ENCODE peak calls at places on chromosomes 11 and 22, in ten cellular contexts. One of them, this sample, is unnamed.

GRCh38 chr11:66188580-66188979 is 79.9 kb upstream of the RAB1B start:
- DNase-seq in HAP-1: no peak
- DNase-seq in IMR-90: peak; percentile 85
- DNase-seq in mesenchymal stem cell: peak; percentile 72
- DNase-seq in fibroblast of lung: peak; percentile 74
- DNase-seq in iPS DF 6.9: no peak
- DNase-seq in heart left ventricle: no peak
- DNase-seq in HCT116: no peak
- DNase-seq in aorta: no peak
- DNase-seq in mucosa of descending colon: no peak
- DNase-seq in this sample: no peak

GRCh38 chr11:36108812-36109498 is 165.1 kb downstream of the LDLRAD3 start:
- DNase-seq in HAP-1: no peak
- DNase-seq in IMR-90: no peak
- DNase-seq in mesenchymal stem cell: no peak
- DNase-seq in fibroblast of lung: no peak
- DNase-seq in iPS DF 6.9: no peak
- DNase-seq in heart left ventricle: no peak
- DNase-seq in HCT116: no peak
- DNase-seq in aorta: no peak
- DNase-seq in mucosa of descending colon: no peak
- DNase-seq in this sample: no peak

GRCh38 chr11:128632151-128632791 is 44.9 kb upstream of the ETS1 start:
- DNase-seq in HAP-1: peak; percentile 53
- DNase-seq in IMR-90: peak; percentile 74
- DNase-seq in mesenchymal stem cell: peak; percentile 59
- DNase-seq in fibroblast of lung: peak; percentile 73
- DNase-seq in iPS DF 6.9: no peak
- DNase-seq in heart left ventricle: no peak
- DNase-seq in HCT116: peak; percentile 19
- DNase-seq in aorta: peak; percentile 51
- DNase-seq in mucosa of descending colon: no peak
- DNase-seq in this sample: peak; percentile 55

GRCh38 chr22:38700271-38700788 is 413 bp downstream of the JOSD1 start:
- DNase-seq in HAP-1: peak; percentile 77
- DNase-seq in IMR-90: no peak
- DNase-seq in mesenchymal stem cell: peak; percentile 71
- DNase-seq in fibroblast of lung: peak; percentile 56
- DNase-seq in iPS DF 6.9: no peak
- DNase-seq in heart left ventricle: peak; percentile 91
- DNase-seq in HCT116: no peak
- DNase-seq in aorta: peak; percentile 84
- DNase-seq in mucosa of descending colon: peak; percentile 87
- DNase-seq in this sample: peak; percentile 44

GRCh38 chr22:41557401-41558240 is 3.2 kb upstream of the CSDC2 start:
- DNase-seq in HAP-1: peak; percentile 47
- DNase-seq in IMR-90: peak; percentile 94
- DNase-seq in mesenchymal stem cell: peak; percentile 63
- DNase-seq in fibroblast of lung: peak; percentile 98
- DNase-seq in iPS DF 6.9: no peak
- DNase-seq in heart left ventricle: peak; percentile 88
- DNase-seq in HCT116: no peak
- DNase-seq in aorta: peak; percentile 88
- DNase-seq in mucosa of descending colon: peak; percentile 52
- DNase-seq in this sample: no peak

GRCh38 chr11:130839950-130840666 is 76.2 kb downstream of the SNX19 start:
- DNase-seq in HAP-1: no peak
- DNase-seq in IMR-90: peak; percentile 56
- DNase-seq in mesenchymal stem cell: peak; percentile 77
- DNase-seq in fibroblast of lung: peak; percentile 88
- DNase-seq in iPS DF 6.9: no peak
- DNase-seq in heart left ventricle: no peak
- DNase-seq in HCT116: no peak
- DNase-seq in aorta: no peak
- DNase-seq in mucosa of descending colon: no peak
- DNase-seq in this sample: no peak

GRCh38 chr11:59186130-59186594 is 14.2 kb downstream of the DTX4 start:
- DNase-seq in HAP-1: peak; percentile 74
- DNase-seq in IMR-90: no peak
- DNase-seq in mesenchymal stem cell: no peak
- DNase-seq in fibroblast of lung: no peak
- DNase-seq in iPS DF 6.9: no peak
- DNase-seq in heart left ventricle: no peak
- DNase-seq in HCT116: peak; percentile 57
- DNase-seq in aorta: no peak
- DNase-seq in mucosa of descending colon: peak; percentile 88
- DNase-seq in this sample: peak; percentile 43

GRCh38 chr22:44963832-44964721 is 45.7 kb downstream of the PHF21B start:
- DNase-seq in HAP-1: peak; percentile 67
- DNase-seq in IMR-90: no peak
- DNase-seq in mesenchymal stem cell: no peak
- DNase-seq in fibroblast of lung: no peak
- DNase-seq in iPS DF 6.9: no peak
- DNase-seq in heart left ventricle: no peak
- DNase-seq in HCT116: no peak
- DNase-seq in aorta: no peak
- DNase-seq in mucosa of descending colon: no peak
- DNase-seq in this sample: no peak

GRCh38 chr11:69207165-69207889 is 51.6 kb downstream of the SMIM38 start:
- DNase-seq in HAP-1: no peak
- DNase-seq in IMR-90: no peak
- DNase-seq in mesenchymal stem cell: no peak
- DNase-seq in fibroblast of lung: no peak
- DNase-seq in iPS DF 6.9: no peak
- DNase-seq in heart left ventricle: no peak
- DNase-seq in HCT116: no peak
- DNase-seq in aorta: no peak
- DNase-seq in mucosa of descending colon: no peak
- DNase-seq in this sample: no peak

GRCh38 chr11:62439785-62440602 is 21.2 kb downstream of the SCGB1A1 start:
- DNase-seq in HAP-1: no peak
- DNase-seq in IMR-90: peak; percentile 77
- DNase-seq in mesenchymal stem cell: no peak
- DNase-seq in fibroblast of lung: peak; percentile 36
- DNase-seq in iPS DF 6.9: no peak
- DNase-seq in heart left ventricle: no peak
- DNase-seq in HCT116: no peak
- DNase-seq in aorta: peak; percentile 78
- DNase-seq in mucosa of descending colon: no peak
- DNase-seq in this sample: no peak

GRCh38 chr22:35477911-35478582 is 62.6 kb upstream of the RASD2 start:
- DNase-seq in HAP-1: peak; percentile 82
- DNase-seq in IMR-90: peak; percentile 91
- DNase-seq in mesenchymal stem cell: peak; percentile 98
- DNase-seq in fibroblast of lung: peak; percentile 92
- DNase-seq in iPS DF 6.9: no peak
- DNase-seq in heart left ventricle: no peak
- DNase-seq in HCT116: peak; percentile 27
- DNase-seq in aorta: no peak
- DNase-seq in mucosa of descending colon: peak; percentile 76
- DNase-seq in this sample: no peak

GRCh38 chr22:36239150-36239400 is 252 bp downstream of the APOL2 start:
- DNase-seq in HAP-1: peak; percentile 29
- DNase-seq in IMR-90: no peak
- DNase-seq in mesenchymal stem cell: no peak
- DNase-seq in fibroblast of lung: no peak
- DNase-seq in iPS DF 6.9: no peak
- DNase-seq in heart left ventricle: no peak
- DNase-seq in HCT116: no peak
- DNase-seq in aorta: peak; percentile 47
- DNase-seq in mucosa of descending colon: no peak
- DNase-seq in this sample: no peak

GRCh38 chr11:112784323-112785073 is 176.7 kb upstream of the NCAM1 start:
- DNase-seq in HAP-1: no peak
- DNase-seq in IMR-90: no peak
- DNase-seq in mesenchymal stem cell: peak; percentile 2
- DNase-seq in fibroblast of lung: peak; percentile 11
- DNase-seq in iPS DF 6.9: peak; percentile 13
- DNase-seq in heart left ventricle: peak; percentile 85
- DNase-seq in HCT116: no peak
- DNase-seq in aorta: peak; percentile 87
- DNase-seq in mucosa of descending colon: peak; percentile 37
- DNase-seq in this sample: no peak

GRCh38 chr11:95915051-95915450 is 8.9 kb downstream of the MTMR2 start:
- DNase-seq in HAP-1: no peak
- DNase-seq in IMR-90: no peak
- DNase-seq in mesenchymal stem cell: no peak
- DNase-seq in fibroblast of lung: no peak
- DNase-seq in iPS DF 6.9: no peak
- DNase-seq in heart left ventricle: no peak
- DNase-seq in HCT116: no peak
- DNase-seq in aorta: no peak
- DNase-seq in mucosa of descending colon: no peak
- DNase-seq in this sample: no peak

GRCh38 chr11:22479986-22480740 is 142.0 kb downstream of the SLC17A6 start:
- DNase-seq in HAP-1: no peak
- DNase-seq in IMR-90: no peak
- DNase-seq in mesenchymal stem cell: no peak
- DNase-seq in fibroblast of lung: no peak
- DNase-seq in iPS DF 6.9: no peak
- DNase-seq in heart left ventricle: no peak
- DNase-seq in HCT116: no peak
- DNase-seq in aorta: no peak
- DNase-seq in mucosa of descending colon: no peak
- DNase-seq in this sample: no peak

GRCh38 chr11:17721242-17721999 is 2.0 kb downstream of the MYOD1 start:
- DNase-seq in HAP-1: no peak
- DNase-seq in IMR-90: no peak
- DNase-seq in mesenchymal stem cell: no peak
- DNase-seq in fibroblast of lung: no peak
- DNase-seq in iPS DF 6.9: no peak
- DNase-seq in heart left ventricle: no peak
- DNase-seq in HCT116: no peak
- DNase-seq in aorta: no peak
- DNase-seq in mucosa of descending colon: no peak
- DNase-seq in this sample: no peak
- H3K4me3 ChIP-seq in HAP-1: no peak overlapping the region
- H3K4me3 ChIP-seq in IMR-90: no peak overlapping the region
- H3K4me3 ChIP-seq in mesenchymal stem cell: no peak overlapping the region
- H3K4me3 ChIP-seq in fibroblast of lung: no peak overlapping the region
- H3K4me3 ChIP-seq in iPS DF 6.9: peak overlapping the region; percentile 4
- H3K4me3 ChIP-seq in heart left ventricle: no peak overlapping the region
- H3K4me3 ChIP-seq in HCT116: no peak overlapping the region
- H3K4me3 ChIP-seq in aorta: no peak overlapping the region
- H3K4me3 ChIP-seq in mucosa of descending colon: no peak overlapping the region
- H3K4me3 ChIP-seq in this sample: no peak overlapping the region

DNA sequence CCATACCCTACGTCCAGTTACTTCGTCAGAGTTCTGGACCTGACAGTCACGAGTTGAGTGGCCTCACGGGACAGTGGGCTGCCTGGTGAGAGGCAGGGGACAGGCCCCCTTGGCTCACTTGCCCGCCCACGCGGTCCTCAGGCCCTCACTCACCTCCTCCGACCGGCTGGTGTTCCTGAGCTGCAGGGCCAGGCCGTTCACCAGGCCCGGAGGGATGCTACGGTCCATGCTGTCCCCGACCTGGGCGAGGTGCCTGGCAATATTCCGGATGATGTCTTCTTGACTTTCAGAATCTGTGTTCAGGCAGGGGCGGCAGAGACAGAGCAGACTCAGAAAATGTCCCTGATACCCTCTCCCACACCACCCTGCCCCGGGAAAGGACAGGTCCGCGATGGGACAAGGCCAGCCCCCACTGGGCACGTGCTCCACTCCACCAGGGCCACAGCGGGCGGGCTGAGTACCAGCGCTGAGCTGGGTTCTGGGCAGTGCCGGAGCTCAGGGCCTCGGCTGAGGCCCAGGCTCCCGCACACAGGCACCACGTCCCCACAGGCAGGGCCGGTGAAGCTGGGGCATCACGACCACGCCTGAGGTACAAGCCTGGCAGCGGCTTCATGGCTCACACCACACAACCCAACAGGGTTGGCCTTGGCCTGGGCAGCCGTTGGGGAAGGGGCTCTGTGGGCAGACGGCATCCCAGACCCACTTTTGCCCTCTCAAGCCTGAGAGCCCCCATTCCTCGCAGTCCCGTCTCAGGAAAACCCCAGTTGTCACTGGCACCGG is 34.9 kb downstream of the BID start:
- DNase-seq in HAP-1: no peak
- DNase-seq in IMR-90: no peak
- DNase-seq in mesenchymal stem cell: no peak
- DNase-seq in fibroblast of lung: no peak
- DNase-seq in iPS DF 6.9: no peak
- DNase-seq in heart left ventricle: no peak
- DNase-seq in HCT116: no peak
- DNase-seq in aorta: no peak
- DNase-seq in mucosa of descending colon: peak; percentile 19
- DNase-seq in this sample: no peak
- H3K36me3 ChIP-seq in HAP-1: peaks cover 8% of the 10 kb centered on the region
- H3K36me3 ChIP-seq in IMR-90: peaks cover 28% of the 10 kb centered on the region
- H3K36me3 ChIP-seq in mesenchymal stem cell: peaks cover 39% of the 10 kb centered on the region
- H3K36me3 ChIP-seq in fibroblast of lung: no peaks in the 10 kb centered on the region
- H3K36me3 ChIP-seq in iPS DF 6.9: no peaks in the 10 kb centered on the region
- H3K36me3 ChIP-seq in heart left ventricle: peaks cover 19% of the 10 kb centered on the region
- H3K36me3 ChIP-seq in HCT116: peaks cover 12% of the 10 kb centered on the region
- H3K36me3 ChIP-seq in aorta: no peaks in the 10 kb centered on the region
- H3K36me3 ChIP-seq in mucosa of descending colon: peaks cover 5% of the 10 kb centered on the region
- H3K36me3 ChIP-seq in this sample: peaks cover 49% of the 10 kb centered on the region

DNA sequence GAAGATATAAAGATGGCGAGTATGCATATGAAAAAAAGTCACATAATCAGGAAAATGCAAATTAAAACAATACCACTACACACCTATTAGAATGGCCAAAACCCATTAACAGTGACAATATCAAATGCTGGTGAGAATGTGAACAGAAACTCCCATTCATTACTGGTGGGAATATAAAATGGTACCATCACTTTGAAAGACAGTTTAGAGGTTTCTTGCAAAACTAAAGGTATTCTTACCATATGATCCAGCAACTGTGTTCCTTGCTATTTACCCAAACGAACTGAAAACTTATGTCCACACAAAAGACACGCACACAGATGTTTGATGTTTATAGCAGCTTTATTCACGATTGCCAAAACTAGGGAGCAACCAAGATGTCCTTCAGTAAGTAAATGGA is 7.4 kb downstream of the PICALM start:
- DNase-seq in HAP-1: no peak
- DNase-seq in IMR-90: no peak
- DNase-seq in mesenchymal stem cell: no peak
- DNase-seq in fibroblast of lung: no peak
- DNase-seq in iPS DF 6.9: no peak
- DNase-seq in heart left ventricle: no peak
- DNase-seq in HCT116: no peak
- DNase-seq in aorta: no peak
- DNase-seq in mucosa of descending colon: no peak
- DNase-seq in this sample: no peak
- H3K4me1 ChIP-seq in HAP-1: peaks cover 38% of the 10 kb centered on the region
- H3K4me1 ChIP-seq in IMR-90: peaks cover 9% of the 10 kb centered on the region
- H3K4me1 ChIP-seq in mesenchymal stem cell: peaks cover 4% of the 10 kb centered on the region
- H3K4me1 ChIP-seq in fibroblast of lung: peaks cover 9% of the 10 kb centered on the region
- H3K4me1 ChIP-seq in iPS DF 6.9: no peaks in the 10 kb centered on the region
- H3K4me1 ChIP-seq in heart left ventricle: peaks cover 44% of the 10 kb centered on the region
- H3K4me1 ChIP-seq in HCT116: peaks cover 14% of the 10 kb centered on the region
- H3K4me1 ChIP-seq in aorta: peaks cover 4% of the 10 kb centered on the region
- H3K4me1 ChIP-seq in mucosa of descending colon: peaks cover 33% of the 10 kb centered on the region
- H3K4me1 ChIP-seq in this sample: peaks cover 84% of the 10 kb centered on the region

DNA sequence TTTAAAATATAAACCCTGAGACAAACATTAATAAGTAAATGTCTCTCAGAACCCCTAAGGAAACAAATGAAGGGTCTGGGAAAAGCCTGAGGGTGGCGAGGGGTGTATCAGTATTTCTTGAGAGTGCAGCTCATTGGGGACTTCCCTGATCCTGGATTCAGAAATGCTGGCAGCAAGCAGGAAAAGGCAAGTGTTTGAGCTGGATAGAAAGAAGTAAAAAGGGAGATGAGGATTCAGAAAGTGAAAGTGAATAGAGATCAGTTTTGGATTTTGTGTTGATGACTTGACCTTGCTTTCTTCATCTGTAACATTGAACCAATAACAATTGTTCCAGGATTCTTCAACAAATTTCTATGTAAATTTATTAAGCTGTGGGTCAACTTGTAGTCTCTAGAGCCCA is 66.8 kb upstream of the CTSC start:
- DNase-seq in HAP-1: no peak
- DNase-seq in IMR-90: no peak
- DNase-seq in mesenchymal stem cell: peak; percentile 25
- DNase-seq in fibroblast of lung: no peak
- DNase-seq in iPS DF 6.9: no peak
- DNase-seq in heart left ventricle: no peak
- DNase-seq in HCT116: no peak
- DNase-seq in aorta: no peak
- DNase-seq in mucosa of descending colon: no peak
- DNase-seq in this sample: no peak
- H3K4me3 ChIP-seq in HAP-1: no peak overlapping the region
- H3K4me3 ChIP-seq in IMR-90: no peak overlapping the region
- H3K4me3 ChIP-seq in mesenchymal stem cell: peak overlapping the region; percentile 59
- H3K4me3 ChIP-seq in fibroblast of lung: no peak overlapping the region
- H3K4me3 ChIP-seq in iPS DF 6.9: no peak overlapping the region
- H3K4me3 ChIP-seq in heart left ventricle: peak overlapping the region; percentile 37
- H3K4me3 ChIP-seq in HCT116: no peak overlapping the region
- H3K4me3 ChIP-seq in aorta: no peak overlapping the region
- H3K4me3 ChIP-seq in mucosa of descending colon: no peak overlapping the region
- H3K4me3 ChIP-seq in this sample: no peak overlapping the region